ENCODE peak calls at places on chromosome 20, in four cellular contexts. X is Karpas-422, O is IMR-90, G is psoas muscle. B is an unnamed sample. For H3K4me1, the result is how much of the 10 kb centered on the place peaks cover.

GRCh38 chr20:44648068-44648467 is 3.4 kb downstream of the ADA start:
- DNase-seq in X (peak), O (no peak), G (no peak), B (no peak)

GRCh38 chr20:22620342-22620741 is 36.0 kb upstream of the FOXA2 start:
- DNase-seq in X (no peak), O (no peak), G (no peak), B (no peak)

GRCh38 chr20:41175727-41176330 is 38.5 kb downstream of the PLCG1 start:
- DNase-seq in X (no peak), O (no peak), G (no peak), B (no peak)

GRCh38 chr20:38674178-38675133 is 49.8 kb upstream of the SLC32A1 start:
- DNase-seq in X (no peak), O (peak), G (peak), B (no peak)

GRCh38 chr20:11841972-11842461 is 75.7 kb upstream of the BTBD3 start:
- DNase-seq in X (no peak), O (no peak), G (no peak), B (no peak)

GRCh38 chr20:6940052-6940451 is 172.6 kb downstream of the BMP2 start:
- DNase-seq in X (peak), O (no peak), G (no peak), B (no peak)

GRCh38 chr20:17890330-17890729 is 78.3 kb downstream of the SNX5 start:
- DNase-seq in X (no peak), O (no peak), G (no peak), B (no peak)

GRCh38 chr20:11248691-11249178 is 574.9 kb upstream of the JAG1 start:
- DNase-seq in X (no peak), O (no peak), G (no peak), B (no peak)

GRCh38 chr20:53126185-53126584 is 154.0 kb downstream of the TSHZ2 start:
- DNase-seq in X (no peak), O (no peak), G (no peak), B (no peak)

GRCh38 chr20:50744143-50744792 is 12.9 kb downstream of the PARD6B start:
- DNase-seq in X (no peak), O (peak), G (peak), B (peak)

GRCh38 chr20:40651121-40651520 is 37.9 kb downstream of the MAFB start:
- DNase-seq in X (no peak), O (peak), G (no peak), B (no peak)

GRCh38 chr20:61394088-61394822 is 142.2 kb downstream of the CDH4 start:
- DNase-seq in X (no peak), O (no peak), G (no peak), B (no peak)

GRCh38 chr20:35578469-35578868 is 36.6 kb downstream of the ERGIC3 start:
- DNase-seq in X (no peak), O (no peak), G (no peak), B (no peak)

GRCh38 chr20:37408930-37409210 is 62.9 kb downstream of the SRC start:
- DNase-seq in X (no peak), O (no peak), G (no peak), B (no peak)

GRCh38 chr20:10661261-10661660 is 12.5 kb downstream of the JAG1 start:
- DNase-seq in X (no peak), O (no peak), G (no peak), B (no peak)

GRCh38 chr20:54197621-54198604 is 10.0 kb upstream of the PFDN4 start:
- DNase-seq in X (no peak), O (peak), G (no peak), B (no peak)

GRCh38 chr20:8244637-8245036 is 112.6 kb downstream of the PLCB1 start:
- DNase-seq in X (no peak), O (peak), G (no peak), B (no peak)

GRCh38 chr20:50083034-50083433 is 29.9 kb downstream of the UBE2V1 start:
- DNase-seq in X (no peak), O (no peak), G (no peak), B (no peak)

GRCh38 chr20:58523916-58524315 is 8.7 kb upstream of the APCDD1L start:
- DNase-seq in X (no peak), O (peak), G (no peak), B (no peak)

GRCh38 chr20:11810316-11811130 is 107.2 kb upstream of the BTBD3 start:
- DNase-seq in X (no peak), O (peak), G (no peak), B (no peak)

GRCh38 chr20:58518896-58519593 is 3.8 kb upstream of the APCDD1L start:
- DNase-seq in X (no peak), O (no peak), G (no peak), B (no peak)

GRCh38 chr20:10131612-10132345 is 86.9 kb upstream of the SNAP25 start:
- DNase-seq in X (no peak), O (peak), G (peak), B (peak)

GRCh38 chr20:32019156-32019510 is 8.9 kb downstream of the CCM2L start:
- DNase-seq in X (no peak), O (no peak), G (no peak), B (no peak)

GRCh38 chr20:4667371-4667773 is 54.3 kb upstream of the PRND start:
- DNase-seq in X (peak), O (no peak), G (no peak), B (no peak)

GRCh38 chr20:4665591-4665990 is 56.1 kb upstream of the PRND start:
- DNase-seq in X (no peak), O (no peak), G (no peak), B (no peak)

GRCh38 chr20:4667836-4668235 is 53.9 kb upstream of the PRND start:
- DNase-seq in X (no peak), O (no peak), G (no peak), B (no peak)

GRCh38 chr20:4664691-4665360 is 56.9 kb upstream of the PRND start:
- DNase-seq in X (no peak), O (no peak), G (no peak), B (no peak)

DNA sequence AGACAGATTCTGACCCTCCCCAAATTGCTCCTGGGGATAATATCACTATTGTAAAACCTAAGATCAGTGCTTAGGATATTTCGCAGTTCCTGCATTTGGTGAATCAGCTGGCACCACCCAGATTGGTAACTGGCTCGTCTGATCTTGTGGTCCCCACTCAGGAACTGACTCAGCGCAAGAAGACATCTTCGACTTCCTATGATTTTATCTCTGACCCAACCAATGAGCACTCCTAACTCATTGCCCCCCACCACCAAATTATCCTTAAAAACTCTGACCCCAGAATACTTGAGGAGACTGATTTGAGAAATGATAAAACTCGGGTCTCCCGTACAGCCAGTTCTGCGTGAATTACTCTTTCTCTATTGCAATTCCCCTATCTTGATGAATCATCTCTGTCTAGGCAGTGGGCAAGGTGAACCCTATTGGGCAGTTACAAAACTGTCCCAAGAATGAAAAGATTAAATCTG is 55.7 kb upstream of the PRND start:
- DNase-seq in X (no peak), O (peak), G (no peak), B (no peak)
- H3K27ac ChIP-seq in X (no peak), O (no peak), G (no peak), B (no peak)

GRCh38 chr20:64047968-64048401 is 1.5 kb downstream of the SOX18 start:
- DNase-seq in X (no peak), O (no peak), G (no peak), B (no peak)
- H3K4me1 ChIP-seq in X (under half), O (under half), G (under half), B (under half)

DNA sequence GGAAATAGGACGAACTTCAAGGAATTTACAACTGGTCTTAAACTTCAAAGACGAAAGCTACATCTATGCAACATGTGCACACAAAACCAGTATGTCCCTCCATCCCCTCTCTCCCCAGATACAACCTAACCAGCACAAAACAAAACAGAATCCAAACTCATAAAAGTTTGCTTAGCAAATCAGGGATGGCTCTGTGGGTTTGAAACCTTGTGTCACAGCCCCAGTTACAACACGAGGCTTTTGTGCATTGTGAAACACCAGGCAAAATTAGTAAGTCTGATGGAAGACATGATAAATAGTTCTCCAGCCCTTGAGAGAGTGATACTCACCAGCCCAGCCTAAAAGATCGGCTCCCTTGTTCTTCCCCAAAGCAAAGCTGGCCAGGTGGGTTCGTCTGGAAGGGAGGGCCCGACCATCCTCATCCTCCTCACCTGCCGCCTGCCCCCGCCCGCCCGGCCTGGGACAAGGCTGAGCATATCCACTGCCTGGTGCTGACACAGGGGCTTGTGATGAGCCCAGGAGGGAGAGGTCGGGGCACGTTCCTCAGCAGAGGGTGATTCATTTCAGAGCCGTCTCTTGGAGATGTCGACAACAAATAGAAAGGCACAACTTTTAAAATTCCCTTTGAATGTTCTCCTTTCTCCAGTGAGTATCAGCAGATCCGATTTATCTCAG is 198.0 kb downstream of the TFAP2C start:
- DNase-seq in X (no peak), O (no peak), G (peak), B (no peak)
- H3K27ac ChIP-seq in X (no peak), O (no peak), G (no peak), B (no peak)

DNA sequence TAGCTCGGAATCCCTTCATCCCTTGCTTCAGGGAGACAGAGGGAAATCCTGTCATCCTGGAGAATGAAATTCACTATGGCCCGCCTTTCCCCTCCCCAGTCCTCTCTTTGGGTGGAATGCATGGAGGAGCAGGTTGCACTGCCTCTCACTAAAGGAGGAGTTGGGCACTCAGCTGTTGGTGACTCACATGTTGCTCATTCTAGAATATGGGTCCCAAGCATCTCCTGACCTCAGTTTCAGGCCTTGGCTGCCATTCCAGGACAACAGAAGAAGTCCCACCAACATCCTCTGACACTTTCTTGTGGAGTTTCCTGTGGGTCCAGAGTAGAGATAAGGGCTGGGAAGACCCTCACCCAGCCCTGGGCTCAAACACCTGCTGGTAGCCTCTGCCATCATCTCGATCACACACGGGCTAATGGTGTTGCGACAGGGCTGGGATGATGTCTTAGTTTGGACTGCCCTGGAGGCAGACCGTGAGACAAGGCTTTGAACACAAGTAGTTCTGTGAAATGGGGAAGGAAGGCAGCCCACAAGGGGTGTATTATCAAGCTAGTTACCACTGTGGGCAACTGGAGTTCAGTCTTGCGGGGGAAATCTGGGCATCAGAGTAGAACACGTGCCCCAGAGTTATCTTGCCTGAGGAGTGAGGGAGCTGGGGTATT is 52.4 kb upstream of the RNF24 start:
- DNase-seq in X (no peak), O (peak), G (no peak), B (no peak)
- H3K4me1 ChIP-seq in X (under half), O (half or more), G (under half), B (half or more)

DNA sequence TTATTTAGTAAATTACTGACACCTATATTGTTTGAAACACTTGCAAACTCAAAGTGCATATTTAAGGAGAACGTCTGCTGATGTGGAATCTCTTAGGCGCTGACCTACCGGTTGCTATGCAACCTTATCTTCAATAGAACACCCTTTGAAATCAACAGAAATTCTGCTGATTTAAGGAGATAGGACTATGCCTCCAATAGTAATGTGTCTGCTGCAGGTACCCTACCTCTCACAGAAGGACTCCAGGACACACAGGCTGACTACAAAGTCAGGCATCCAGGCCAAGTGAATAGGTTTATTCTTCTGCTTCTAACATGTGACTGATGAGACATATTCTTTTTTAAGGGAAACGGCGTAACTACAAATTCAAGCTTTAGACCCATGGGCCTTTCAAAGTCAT is 311.7 kb downstream of the CBLN4 start:
- DNase-seq in X (no peak), O (no peak), G (no peak), B (no peak)
- H3K27ac ChIP-seq in X (no peak), O (no peak), G (no peak), B (no peak)

DNA sequence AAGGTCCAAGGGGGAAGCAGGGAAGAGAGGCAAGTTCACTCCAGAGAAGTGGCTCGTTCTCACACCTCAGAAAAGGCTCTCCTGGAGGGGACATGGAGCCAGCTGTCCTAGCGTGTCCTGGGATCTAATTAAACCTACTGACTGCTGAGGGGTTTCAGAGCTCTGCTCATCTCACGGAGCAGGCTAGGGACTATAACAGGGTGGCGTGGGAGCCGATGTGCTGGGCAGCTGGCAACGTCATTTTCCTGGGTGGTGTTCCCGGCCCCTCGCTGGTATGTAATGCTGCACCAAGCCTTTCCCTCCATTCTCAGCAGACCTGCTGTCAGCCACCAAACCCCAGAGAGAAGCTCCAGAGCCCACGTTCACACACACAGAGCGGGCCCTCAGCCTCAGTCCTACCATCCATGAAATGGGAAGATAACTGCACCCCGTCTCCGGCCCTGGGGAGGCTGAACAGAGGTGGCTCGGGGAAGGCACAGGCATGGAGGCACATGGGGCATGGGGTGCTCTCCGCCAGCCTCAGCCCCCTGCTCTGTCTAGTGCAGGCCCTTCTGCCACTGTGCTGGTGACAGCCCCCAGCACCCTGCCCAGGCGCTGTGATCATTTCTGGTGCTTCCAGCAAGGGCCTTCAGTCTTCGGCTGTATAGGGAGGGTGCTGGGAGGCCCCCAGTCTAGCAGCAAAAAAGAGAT is 1.9 kb downstream of the CST7 start:
- DNase-seq in X (no peak), O (no peak), G (no peak), B (no peak)
- H3K4me1 ChIP-seq in X (under half), O (under half), G (under half), B (under half)

GRCh38 chr20:34017610-34018009 is 23.9 kb downstream of the RALY start:
- DNase-seq in X (no peak), O (peak), G (no peak), B (no peak)
- H3K27ac ChIP-seq in X (no peak), O (no peak), G (peak), B (no peak)

DNA sequence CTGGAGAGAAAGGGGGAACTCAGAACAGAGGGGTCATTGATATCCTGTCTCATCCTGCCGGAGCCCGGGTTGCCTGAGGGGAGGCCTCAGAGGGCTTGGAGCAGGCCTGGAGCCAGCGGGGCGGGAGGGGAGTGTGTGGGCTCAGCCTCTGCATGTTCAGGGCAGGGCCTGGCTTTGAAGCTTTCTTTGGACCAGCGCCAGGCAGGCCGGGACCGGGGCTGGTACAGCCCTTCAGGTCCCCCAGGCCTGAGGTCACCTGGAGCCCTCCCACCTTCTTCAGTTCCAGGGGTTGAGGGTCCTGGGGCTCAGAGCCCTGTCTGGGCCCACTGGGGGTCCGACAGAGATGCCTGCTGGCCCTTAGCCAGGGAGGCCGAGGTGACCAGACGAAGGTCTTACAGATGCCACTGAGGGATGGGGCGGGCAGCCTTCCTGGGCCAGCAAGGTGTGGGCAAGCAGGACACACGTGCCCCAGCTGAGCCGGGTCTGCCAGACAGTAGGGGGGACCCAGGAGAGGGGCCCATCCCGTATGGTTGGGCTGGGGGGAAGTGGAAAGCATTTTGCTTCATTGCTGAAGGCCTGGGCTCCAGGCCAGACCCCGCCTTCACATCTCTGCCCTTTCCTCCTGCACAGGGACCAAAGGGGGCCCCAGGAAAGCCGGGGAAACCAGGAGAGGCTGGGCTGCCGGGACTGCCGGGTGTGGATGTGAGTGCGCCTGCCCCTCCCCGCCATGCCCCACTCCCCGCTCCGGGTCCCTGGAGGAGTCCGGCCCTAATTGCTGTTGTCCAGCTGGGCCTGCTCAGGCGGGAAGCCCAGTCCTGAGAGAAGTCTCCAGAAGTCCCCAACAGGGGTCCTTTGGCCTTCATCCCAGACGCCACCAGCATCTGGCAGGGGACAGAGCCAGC is 2.0 kb downstream of the COL9A3 start:
- DNase-seq in X (no peak), O (peak), G (peak), B (peak)
- H3K4me1 ChIP-seq in X (under half), O (under half), G (under half), B (half or more)

GRCh38 chr20:19251506-19251905 is 39.1 kb downstream of the SLC24A3 start:
- DNase-seq in X (no peak), O (no peak), G (no peak), B (no peak)
- H3K27ac ChIP-seq in X (no peak), O (no peak), G (no peak), B (no peak)

DNA sequence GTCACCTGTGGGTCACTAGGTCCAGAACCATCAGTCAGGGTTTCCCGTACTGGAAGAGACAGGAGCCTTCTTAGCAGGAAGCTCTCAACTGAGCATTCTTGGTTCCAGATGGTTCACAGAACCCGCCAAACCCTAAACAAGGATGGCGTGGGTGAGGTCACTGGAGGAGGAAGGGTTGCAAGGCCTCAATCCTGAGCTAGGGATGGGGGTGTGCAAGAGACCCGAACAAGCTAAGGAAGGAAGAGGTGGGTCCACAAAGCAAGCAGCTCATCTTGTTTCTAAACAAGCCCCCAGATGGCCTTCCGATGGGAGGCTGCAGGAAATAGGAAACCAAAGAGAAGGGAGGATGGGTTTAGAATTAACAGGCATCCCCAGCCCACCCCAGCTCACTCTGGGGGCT is 92.7 kb downstream of the PREX1 start:
- DNase-seq in X (no peak), O (no peak), G (no peak), B (no peak)
- H3K4me1 ChIP-seq in X (under half), O (under half), G (under half), B (half or more)